ENCODE peak calls at places on chromosomes 6 and 20, in seven cellular contexts. One of them, this sample, is unnamed.

GRCh38 chr6:26484161-26484560 is 15.9 kb upstream of the BTN1A1 start:
- DNase-seq in kidney epithelial cell: no peak
- DNase-seq in GM13977: no peak
- DNase-seq in GM13976: no peak
- DNase-seq in fibroblast of pulmonary artery: no peak
- DNase-seq in lung: no peak
- DNase-seq in AG09309: no peak
- DNase-seq in this sample: no peak

GRCh38 chr20:32685541-32686529 is 12.1 kb upstream of the C20orf203 start:
- DNase-seq in kidney epithelial cell: no peak
- DNase-seq in GM13977: no peak
- DNase-seq in GM13976: no peak
- DNase-seq in fibroblast of pulmonary artery: peak
- DNase-seq in lung: no peak
- DNase-seq in AG09309: peak
- DNase-seq in this sample: no peak

GRCh38 chr6:156886409-156886808 is 109.2 kb downstream of the ARID1B start:
- DNase-seq in kidney epithelial cell: no peak
- DNase-seq in GM13977: peak
- DNase-seq in GM13976: peak
- DNase-seq in fibroblast of pulmonary artery: peak
- DNase-seq in lung: peak
- DNase-seq in AG09309: no peak
- DNase-seq in this sample: no peak

GRCh38 chr6:47288245-47289090 is 21.2 kb downstream of the TNFRSF21 start:
- DNase-seq in kidney epithelial cell: no peak
- DNase-seq in GM13977: no peak
- DNase-seq in GM13976: no peak
- DNase-seq in fibroblast of pulmonary artery: no peak
- DNase-seq in lung: no peak
- DNase-seq in AG09309: no peak
- DNase-seq in this sample: no peak

GRCh38 chr6:167426620-167427019 is 101.7 kb downstream of the TTLL2 start:
- DNase-seq in kidney epithelial cell: no peak
- DNase-seq in GM13977: no peak
- DNase-seq in GM13976: no peak
- DNase-seq in fibroblast of pulmonary artery: no peak
- DNase-seq in lung: no peak
- DNase-seq in AG09309: no peak
- DNase-seq in this sample: no peak

GRCh38 chr6:3612341-3613041 is 139.0 kb downstream of the PXDC1 start:
- DNase-seq in kidney epithelial cell: peak
- DNase-seq in GM13977: no peak
- DNase-seq in GM13976: no peak
- DNase-seq in fibroblast of pulmonary artery: peak
- DNase-seq in lung: no peak
- DNase-seq in AG09309: peak
- DNase-seq in this sample: no peak

GRCh38 chr6:79630883-79631799 is at the start of gene SH3BGRL2:
- DNase-seq in kidney epithelial cell: peak
- DNase-seq in GM13977: peak
- DNase-seq in GM13976: peak
- DNase-seq in fibroblast of pulmonary artery: peak
- DNase-seq in lung: peak
- DNase-seq in AG09309: no peak
- DNase-seq in this sample: peak

GRCh38 chr20:13007596-13007995 is 1.2 kb upstream of the SPTLC3 start:
- DNase-seq in kidney epithelial cell: no peak
- DNase-seq in GM13977: no peak
- DNase-seq in GM13976: no peak
- DNase-seq in fibroblast of pulmonary artery: no peak
- DNase-seq in lung: no peak
- DNase-seq in AG09309: no peak
- DNase-seq in this sample: no peak

GRCh38 chr6:14743465-14744211 is 502.2 kb upstream of the JARID2 start:
- DNase-seq in kidney epithelial cell: peak
- DNase-seq in GM13977: no peak
- DNase-seq in GM13976: no peak
- DNase-seq in fibroblast of pulmonary artery: peak
- DNase-seq in lung: no peak
- DNase-seq in AG09309: peak
- DNase-seq in this sample: peak

GRCh38 chr6:24738732-24739131 is 19.8 kb upstream of the C6orf62 start:
- DNase-seq in kidney epithelial cell: no peak
- DNase-seq in GM13977: no peak
- DNase-seq in GM13976: no peak
- DNase-seq in fibroblast of pulmonary artery: no peak
- DNase-seq in lung: no peak
- DNase-seq in AG09309: no peak
- DNase-seq in this sample: no peak

GRCh38 chr20:50804453-50805348 is 9.8 kb downstream of the BCAS4 start:
- DNase-seq in kidney epithelial cell: no peak
- DNase-seq in GM13977: no peak
- DNase-seq in GM13976: peak
- DNase-seq in fibroblast of pulmonary artery: no peak
- DNase-seq in lung: no peak
- DNase-seq in AG09309: no peak
- DNase-seq in this sample: no peak

GRCh38 chr20:59438201-59438600 is 137.8 kb downstream of the EDN3 start:
- DNase-seq in kidney epithelial cell: no peak
- DNase-seq in GM13977: no peak
- DNase-seq in GM13976: no peak
- DNase-seq in fibroblast of pulmonary artery: no peak
- DNase-seq in lung: no peak
- DNase-seq in AG09309: no peak
- DNase-seq in this sample: no peak

GRCh38 chr6:8731874-8732273 is 296.5 kb upstream of the SLC35B3 start:
- DNase-seq in kidney epithelial cell: no peak
- DNase-seq in GM13977: no peak
- DNase-seq in GM13976: peak
- DNase-seq in fibroblast of pulmonary artery: no peak
- DNase-seq in lung: no peak
- DNase-seq in AG09309: no peak
- DNase-seq in this sample: no peak

GRCh38 chr20:3485913-3486312 is 15.1 kb downstream of the ATRN start:
- DNase-seq in kidney epithelial cell: no peak
- DNase-seq in GM13977: no peak
- DNase-seq in GM13976: no peak
- DNase-seq in fibroblast of pulmonary artery: no peak
- DNase-seq in lung: no peak
- DNase-seq in AG09309: no peak
- DNase-seq in this sample: no peak

GRCh38 chr6:75947935-75948334 is 124.5 kb downstream of the IMPG1 start:
- DNase-seq in kidney epithelial cell: no peak
- DNase-seq in GM13977: no peak
- DNase-seq in GM13976: no peak
- DNase-seq in fibroblast of pulmonary artery: no peak
- DNase-seq in lung: no peak
- DNase-seq in AG09309: no peak
- DNase-seq in this sample: no peak

GRCh38 chr20:40683221-40683893 is 5.7 kb downstream of the MAFB start:
- DNase-seq in kidney epithelial cell: no peak
- DNase-seq in GM13977: no peak
- DNase-seq in GM13976: no peak
- DNase-seq in fibroblast of pulmonary artery: peak
- DNase-seq in lung: no peak
- DNase-seq in AG09309: no peak
- DNase-seq in this sample: peak

GRCh38 chr20:45011108-45011526 is 44.8 kb downstream of the STK4 start:
- DNase-seq in kidney epithelial cell: no peak
- DNase-seq in GM13977: peak
- DNase-seq in GM13976: peak
- DNase-seq in fibroblast of pulmonary artery: peak
- DNase-seq in lung: peak
- DNase-seq in AG09309: peak
- DNase-seq in this sample: no peak

DNA sequence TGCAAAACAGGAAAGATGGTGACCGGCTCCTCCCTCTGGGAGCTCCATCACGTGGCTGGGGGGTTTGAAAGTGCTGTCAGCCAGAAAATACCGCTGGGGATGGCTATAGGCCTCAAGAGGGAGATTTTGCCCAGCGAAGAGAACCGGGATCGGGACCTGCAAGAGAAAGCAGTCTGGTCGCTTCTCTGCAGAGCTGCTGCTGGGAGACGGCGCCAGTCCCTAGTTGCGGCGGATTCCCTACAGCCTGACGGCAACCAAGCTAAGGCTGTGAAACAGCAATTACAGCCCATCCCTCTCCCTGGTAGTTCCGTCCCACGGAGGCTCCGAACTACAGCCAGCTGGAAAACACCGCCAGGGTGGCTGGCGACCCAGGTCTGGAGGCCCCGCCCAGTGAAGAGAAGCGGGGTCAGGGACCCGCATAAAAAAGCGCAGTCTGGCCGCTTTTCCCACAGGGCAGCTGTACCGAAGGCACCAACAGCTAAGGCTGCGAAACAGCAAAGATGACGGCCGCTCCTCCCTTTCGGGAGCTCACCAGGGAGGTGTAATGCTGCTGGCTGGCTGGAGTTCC is 238.1 kb upstream of the IRAK1BP1 start:
- DNase-seq in kidney epithelial cell: no peak
- DNase-seq in GM13977: no peak
- DNase-seq in GM13976: no peak
- DNase-seq in fibroblast of pulmonary artery: peak
- DNase-seq in lung: no peak
- DNase-seq in AG09309: no peak
- DNase-seq in this sample: no peak
- TF ChIP-seq CTCF in kidney epithelial cell: no peak
- TF ChIP-seq CTCF in GM13977: no peak
- TF ChIP-seq CTCF in GM13976: no peak
- TF ChIP-seq CTCF in fibroblast of pulmonary artery: no peak
- TF ChIP-seq CTCF in lung: no peak
- TF ChIP-seq CTCF in AG09309: no peak
- TF ChIP-seq CTCF in this sample: no peak

GRCh38 chr20:10647909-10648308 is 25.9 kb downstream of the JAG1 start:
- DNase-seq in kidney epithelial cell: no peak
- DNase-seq in GM13977: no peak
- DNase-seq in GM13976: no peak
- DNase-seq in fibroblast of pulmonary artery: no peak
- DNase-seq in lung: no peak
- DNase-seq in AG09309: no peak
- DNase-seq in this sample: no peak

GRCh38 chr20:10646006-10646405 is 27.8 kb downstream of the JAG1 start:
- DNase-seq in kidney epithelial cell: no peak
- DNase-seq in GM13977: no peak
- DNase-seq in GM13976: no peak
- DNase-seq in fibroblast of pulmonary artery: no peak
- DNase-seq in lung: no peak
- DNase-seq in AG09309: no peak
- DNase-seq in this sample: no peak

GRCh38 chr20:10648651-10649050 is 25.1 kb downstream of the JAG1 start:
- DNase-seq in kidney epithelial cell: peak
- DNase-seq in GM13977: no peak
- DNase-seq in GM13976: no peak
- DNase-seq in fibroblast of pulmonary artery: peak
- DNase-seq in lung: no peak
- DNase-seq in AG09309: peak
- DNase-seq in this sample: no peak

GRCh38 chr20:10646886-10647420 is 26.8 kb downstream of the JAG1 start:
- DNase-seq in kidney epithelial cell: no peak
- DNase-seq in GM13977: no peak
- DNase-seq in GM13976: no peak
- DNase-seq in fibroblast of pulmonary artery: no peak
- DNase-seq in lung: no peak
- DNase-seq in AG09309: no peak
- DNase-seq in this sample: no peak

DNA sequence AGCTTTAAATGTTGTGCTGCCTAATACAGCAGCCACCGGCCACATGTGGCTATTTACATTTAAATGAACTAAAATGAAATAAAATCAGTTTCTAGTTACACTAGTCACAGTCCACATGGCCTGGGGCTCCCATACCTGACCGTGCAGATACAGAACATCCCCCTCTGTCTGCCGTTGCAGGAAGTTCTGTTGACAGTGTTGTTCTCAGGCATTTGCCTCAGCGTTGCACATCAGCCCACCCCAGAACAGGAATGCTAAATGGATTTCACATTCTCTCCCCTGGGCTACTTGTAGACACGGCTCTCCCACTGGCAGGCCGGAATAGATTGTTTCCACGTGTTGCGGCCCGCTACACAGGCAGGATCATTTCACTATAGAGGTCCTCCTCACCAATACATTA is 26.3 kb downstream of the JAG1 start:
- DNase-seq in kidney epithelial cell: no peak
- DNase-seq in GM13977: no peak
- DNase-seq in GM13976: peak
- DNase-seq in fibroblast of pulmonary artery: no peak
- DNase-seq in lung: no peak
- DNase-seq in AG09309: no peak
- DNase-seq in this sample: no peak
- TF ChIP-seq CTCF in kidney epithelial cell: peak
- TF ChIP-seq CTCF in GM13977: peak
- TF ChIP-seq CTCF in GM13976: peak
- TF ChIP-seq CTCF in fibroblast of pulmonary artery: peak
- TF ChIP-seq CTCF in lung: no peak
- TF ChIP-seq CTCF in AG09309: peak
- TF ChIP-seq CTCF in this sample: peak

DNA sequence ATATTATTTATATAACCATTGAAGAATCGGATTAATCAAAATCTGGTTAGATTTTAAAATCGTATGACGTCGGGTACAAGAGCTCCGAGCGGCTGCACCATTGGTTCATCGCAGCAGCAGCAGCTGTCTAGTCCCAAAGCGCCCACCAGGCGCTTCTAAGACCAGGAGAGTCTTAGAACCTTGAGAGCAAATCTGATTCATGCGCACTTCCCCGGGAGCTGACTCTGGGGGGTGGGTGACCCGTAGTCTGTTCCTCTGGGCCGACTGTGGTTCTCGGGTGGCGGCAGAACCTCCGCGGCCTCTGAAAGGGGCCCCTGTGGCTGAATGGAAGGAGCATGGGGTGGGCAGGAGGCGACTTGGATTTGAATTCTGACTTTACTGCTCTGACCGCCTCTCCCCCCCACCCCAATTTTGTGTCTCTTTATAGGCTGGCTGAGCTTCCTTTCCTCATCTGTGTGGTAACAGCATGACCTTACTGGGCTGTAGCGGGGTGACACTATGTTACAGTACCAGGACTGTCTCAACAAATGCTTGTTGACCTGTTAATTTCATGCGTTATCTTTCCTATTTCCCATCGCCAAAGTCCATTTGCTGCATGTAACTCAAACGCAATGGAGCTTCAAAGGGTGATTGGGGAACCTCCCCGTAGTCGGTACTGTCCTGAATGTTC is 119.7 kb downstream of the RTN4IP1 start:
- DNase-seq in kidney epithelial cell: no peak
- DNase-seq in GM13977: peak
- DNase-seq in GM13976: peak
- DNase-seq in fibroblast of pulmonary artery: no peak
- DNase-seq in lung: no peak
- DNase-seq in AG09309: no peak
- DNase-seq in this sample: no peak
- TF ChIP-seq CTCF in kidney epithelial cell: peak
- TF ChIP-seq CTCF in GM13977: no peak
- TF ChIP-seq CTCF in GM13976: no peak
- TF ChIP-seq CTCF in fibroblast of pulmonary artery: peak
- TF ChIP-seq CTCF in lung: no peak
- TF ChIP-seq CTCF in AG09309: no peak
- TF ChIP-seq CTCF in this sample: no peak

DNA sequence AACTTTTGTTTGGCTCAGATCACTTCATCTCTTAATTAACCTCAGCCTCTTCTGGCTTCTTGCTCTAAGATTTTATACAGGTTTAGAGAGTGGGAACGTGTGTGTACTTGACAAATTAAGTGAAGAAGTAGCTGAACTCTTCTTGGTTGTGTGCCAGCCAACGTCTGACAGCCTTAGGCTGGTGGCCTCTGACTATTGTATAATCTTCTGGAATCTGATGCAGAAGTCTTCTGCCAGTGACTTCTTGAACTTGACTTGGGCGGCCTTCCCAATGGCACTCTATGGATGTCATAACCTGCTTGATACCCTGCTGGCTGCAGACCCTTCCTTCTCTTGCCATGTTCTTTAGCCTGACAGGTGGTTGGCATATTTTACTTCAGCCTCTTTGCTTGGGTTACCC is 660.5 kb downstream of the DOK5 start:
- DNase-seq in kidney epithelial cell: no peak
- DNase-seq in GM13977: no peak
- DNase-seq in GM13976: no peak
- DNase-seq in fibroblast of pulmonary artery: no peak
- DNase-seq in lung: no peak
- DNase-seq in AG09309: no peak
- DNase-seq in this sample: peak
- TF ChIP-seq CTCF in kidney epithelial cell: no peak
- TF ChIP-seq CTCF in GM13977: no peak
- TF ChIP-seq CTCF in GM13976: no peak
- TF ChIP-seq CTCF in fibroblast of pulmonary artery: no peak
- TF ChIP-seq CTCF in lung: no peak
- TF ChIP-seq CTCF in AG09309: no peak
- TF ChIP-seq CTCF in this sample: no peak

This sample was measured in RWPE2.